ENCODE peak calls at places on chromosome 10, in seven cellular contexts. Z, W, S, X, D, T and M are unnamed samples.

GRCh38 chr10:21496285-21497176 is 29.0 kb downstream of the SKIDA1 start:
- DNase-seq in W (peak; percentile 25), D (peak; percentile 73), S (peak; percentile 62), X (peak; percentile 68), T (no peak), Z (no peak), M (peak; percentile 82)

GRCh38 chr10:10977231-10977956 is 40.3 kb upstream of the CELF2 start:
- DNase-seq in Z (no peak), X (no peak), S (no peak), D (no peak), T (no peak), W (no peak), M (no peak)

GRCh38 chr10:3869036-3869435 is 84.0 kb upstream of the KLF6 start:
- DNase-seq in X (peak; percentile 32), S (no peak), T (no peak), Z (no peak), D (no peak), W (no peak), M (no peak)

GRCh38 chr10:58477122-58477521 is 35.5 kb upstream of the BICC1 start:
- DNase-seq in S (peak; percentile 64), W (peak; percentile 51), D (no peak), Z (no peak), T (no peak), X (no peak), M (peak; percentile 75)

GRCh38 chr10:113094114-113094486 is 144.1 kb downstream of the TCF7L2 start:
- DNase-seq in Z (no peak), T (no peak), X (no peak), D (peak; percentile 64), W (peak; percentile 69), S (no peak), M (no peak)

GRCh38 chr10:29849434-29849833 is 210.0 kb downstream of the JCAD start:
- DNase-seq in S (no peak), X (no peak), T (no peak), W (peak; percentile 95), D (peak; percentile 98), Z (no peak), M (no peak)

GRCh38 chr10:101032637-101033201 is 1.7 kb downstream of the SFXN3 start:
- DNase-seq in D (peak; percentile 96), S (no peak), W (peak; percentile 91), T (no peak), X (peak; percentile 86), Z (no peak), M (peak; percentile 81)

GRCh38 chr10:575312-576129 is 113.9 kb downstream of the DIP2C start:
- DNase-seq in X (no peak), S (no peak), D (no peak), Z (no peak), W (no peak), T (no peak), M (no peak)

GRCh38 chr10:86062647-86063145 is 303.9 kb downstream of the GRID1 start:
- DNase-seq in Z (no peak), D (no peak), T (no peak), X (no peak), S (no peak), W (no peak), M (no peak)

GRCh38 chr10:86066696-86067095 is 299.9 kb downstream of the GRID1 start:
- DNase-seq in S (no peak), W (no peak), D (no peak), Z (no peak), T (no peak), X (no peak), M (no peak)

GRCh38 chr10:86064219-86064618 is 302.4 kb downstream of the GRID1 start:
- DNase-seq in Z (no peak), S (no peak), W (no peak), X (no peak), T (no peak), D (no peak), M (no peak)

GRCh38 chr10:86065711-86066251 is 300.8 kb downstream of the GRID1 start:
- DNase-seq in Z (peak; percentile 8), T (no peak), X (no peak), D (no peak), S (no peak), W (no peak), M (no peak)

GRCh38 chr10:86064931-86065662 is 301.5 kb downstream of the GRID1 start:
- DNase-seq in S (no peak), X (no peak), T (no peak), Z (no peak), D (no peak), W (no peak), M (no peak)
- H3K18ac ChIP-seq in S (no peak overlapping the region), X (no peak overlapping the region), T (no peak overlapping the region), Z (peak overlapping the region; percentile 82), D (no peak overlapping the region), W (no peak overlapping the region), M (no peak overlapping the region)

DNA sequence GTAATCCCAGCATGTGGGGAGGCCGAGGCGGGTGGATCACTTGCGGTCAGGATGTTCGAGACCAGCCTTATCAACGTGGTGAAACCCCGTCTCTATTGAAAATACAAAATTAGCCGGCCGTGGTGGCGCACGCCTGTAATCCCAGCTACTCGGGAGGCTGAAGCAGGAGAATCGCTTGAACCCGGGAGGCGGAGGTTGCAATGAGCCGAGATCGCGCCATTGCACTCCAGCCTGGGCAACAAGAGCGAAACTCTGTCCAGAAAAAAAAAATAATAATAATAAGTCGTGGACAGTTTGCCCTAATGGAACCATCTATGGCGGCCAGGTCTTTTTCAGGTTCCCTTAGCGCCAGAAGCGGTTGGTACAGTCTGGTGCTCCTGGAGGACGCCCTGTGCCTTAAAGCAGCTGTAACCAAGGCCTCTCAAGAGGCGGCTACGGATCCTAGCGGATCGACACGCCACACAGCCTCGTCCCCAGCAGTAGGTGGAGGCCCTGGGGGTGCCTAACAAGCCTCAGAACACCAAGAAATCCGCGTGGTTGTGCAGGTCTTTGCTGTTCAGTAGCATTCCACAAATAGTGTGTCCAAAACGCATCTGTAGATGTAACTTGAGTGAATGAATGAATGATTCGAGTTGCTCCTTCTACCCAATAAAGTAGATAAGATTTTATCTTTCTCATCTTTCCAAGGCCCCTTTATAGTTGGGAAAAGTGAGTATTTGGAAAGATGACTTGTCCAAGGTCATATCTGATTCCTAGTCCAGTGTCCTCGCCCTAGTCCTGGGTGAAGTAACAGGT is 982 bp downstream of the PGAM1 start:
- DNase-seq in T (no peak), W (no peak), Z (no peak), S (no peak), D (peak; percentile 61), X (peak; percentile 75), M (peak; percentile 67)
- H3K18ac ChIP-seq in T (peak overlapping the region; percentile 82), W (peak overlapping the region; percentile 58), Z (peak overlapping the region; percentile 98), S (peak overlapping the region; percentile 95), D (peak overlapping the region; percentile 64), X (peak overlapping the region; percentile 78), M (peak overlapping the region; percentile 98)

DNA sequence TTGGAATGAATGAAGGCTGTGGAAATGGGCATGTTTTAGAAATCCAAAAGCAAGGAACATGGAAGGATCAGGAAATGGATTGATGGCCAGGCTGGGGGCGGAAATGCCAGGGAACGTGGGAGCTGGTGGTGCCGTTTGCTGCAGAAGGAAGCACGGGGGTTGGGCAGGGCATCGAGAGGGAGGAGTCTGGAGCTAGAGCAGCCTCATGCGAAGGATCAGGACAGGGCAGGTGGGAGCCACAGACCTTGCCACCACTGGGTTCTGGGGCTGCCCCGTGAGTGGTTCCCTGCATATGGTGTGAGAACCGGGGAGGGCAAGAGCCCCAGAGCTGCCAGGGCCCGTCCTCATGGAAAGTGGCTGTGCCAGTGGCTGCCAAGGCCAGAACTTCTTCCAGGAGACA is 193.8 kb upstream of the ZNF32 start:
- DNase-seq in W (no peak), D (no peak), Z (no peak), X (no peak), T (no peak), S (no peak), M (no peak)
- H3K18ac ChIP-seq in W (peak overlapping the region; percentile 62), D (peak overlapping the region; percentile 40), Z (no peak overlapping the region), X (no peak overlapping the region), T (peak overlapping the region; percentile 53), S (no peak overlapping the region), M (no peak overlapping the region)

DNA sequence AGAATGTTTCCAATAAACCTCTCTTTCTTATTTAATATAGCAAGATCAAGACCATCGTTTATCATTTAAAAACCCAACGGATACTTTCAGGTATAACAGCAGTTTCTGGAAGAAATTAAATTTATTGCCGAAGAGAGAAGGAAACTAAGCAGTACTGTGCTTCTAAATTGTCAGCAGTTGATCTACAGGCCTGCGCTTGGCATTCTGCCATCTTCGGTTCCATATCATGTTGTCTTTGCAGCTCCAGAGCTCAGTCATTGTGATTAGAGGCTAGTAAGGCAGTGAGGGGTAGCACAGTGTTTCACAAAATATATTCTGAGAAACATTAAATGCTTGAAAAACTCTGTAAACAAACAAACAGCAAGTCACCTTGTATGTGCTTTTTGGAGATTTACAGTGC is 301.3 kb downstream of the REEP3 start:
- DNase-seq in D (no peak), W (no peak), T (no peak), S (no peak), Z (no peak), X (no peak), M (no peak)
- H3K18ac ChIP-seq in D (no peak overlapping the region), W (no peak overlapping the region), T (no peak overlapping the region), S (no peak overlapping the region), Z (no peak overlapping the region), X (no peak overlapping the region), M (no peak overlapping the region)

GRCh38 chr10:110971638-110972037 is 52.2 kb downstream of the SHOC2 start:
- DNase-seq in T (no peak), D (no peak), W (no peak), Z (no peak), X (no peak), S (no peak), M (no peak)

GRCh38 chr10:110967009-110967630 is 47.7 kb downstream of the SHOC2 start:
- DNase-seq in S (no peak), X (no peak), W (peak; percentile 8), T (no peak), Z (no peak), D (no peak), M (no peak)

GRCh38 chr10:110965216-110965615 is 45.8 kb downstream of the SHOC2 start:
- DNase-seq in X (no peak), Z (no peak), W (no peak), D (no peak), S (no peak), T (no peak), M (no peak)

GRCh38 chr10:110969183-110969582 is 49.8 kb downstream of the SHOC2 start:
- DNase-seq in Z (no peak), S (no peak), D (no peak), T (no peak), W (no peak), X (no peak), M (no peak)

GRCh38 chr10:110967645-110968044 is 48.2 kb downstream of the SHOC2 start:
- DNase-seq in S (no peak), T (no peak), D (no peak), Z (no peak), W (no peak), X (no peak), M (no peak)
- H3K18ac ChIP-seq in S (no peak overlapping the region), T (no peak overlapping the region), D (no peak overlapping the region), Z (no peak overlapping the region), W (no peak overlapping the region), X (no peak overlapping the region), M (no peak overlapping the region)